ENCODE peak calls at places on chromosomes 7 and 10, in ten cellular contexts. One of them, this sample, is unnamed. For H3K9me3, the result is how much of the 10 kb centered on the place peaks cover.

GRCh38 chr10:127353544-127353943 is 157.2 kb upstream of the INSYN2A start:
- DNase-seq in transverse colon: no peak
- DNase-seq in heart left ventricle: no peak
- DNase-seq in upper lobe of right lung: no peak
- DNase-seq in psoas muscle: no peak
- DNase-seq in right cardiac atrium: no peak
- DNase-seq in CD8-positive, alpha-beta T cell: no peak
- DNase-seq in fibroblast of lung: no peak
- DNase-seq in CD4-positive, CD25-positive, alpha-beta regulatory T cell: no peak
- DNase-seq in thyroid gland: no peak
- DNase-seq in this sample: no peak

GRCh38 chr7:94375167-94375566 is 19.5 kb upstream of the COL1A2 start:
- DNase-seq in right cardiac atrium: peak
- DNase-seq in thyroid gland: peak
- DNase-seq in psoas muscle: no peak
- DNase-seq in heart left ventricle: peak
- DNase-seq in CD8-positive, alpha-beta T cell: no peak
- DNase-seq in CD4-positive, CD25-positive, alpha-beta regulatory T cell: no peak
- DNase-seq in upper lobe of right lung: no peak
- DNase-seq in transverse colon: peak
- DNase-seq in fibroblast of lung: peak
- DNase-seq in this sample: no peak

GRCh38 chr7:353746-354325 is 63.9 kb downstream of the FOXL3 start:
- DNase-seq in psoas muscle: peak
- DNase-seq in upper lobe of right lung: no peak
- DNase-seq in transverse colon: no peak
- DNase-seq in CD8-positive, alpha-beta T cell: no peak
- DNase-seq in thyroid gland: peak
- DNase-seq in right cardiac atrium: peak
- DNase-seq in CD4-positive, CD25-positive, alpha-beta regulatory T cell: no peak
- DNase-seq in heart left ventricle: peak
- DNase-seq in fibroblast of lung: peak
- DNase-seq in this sample: no peak

GRCh38 chr7:23380961-23381360 is 81.8 kb downstream of the MALSU1 start:
- DNase-seq in heart left ventricle: no peak
- DNase-seq in psoas muscle: no peak
- DNase-seq in upper lobe of right lung: no peak
- DNase-seq in right cardiac atrium: no peak
- DNase-seq in CD8-positive, alpha-beta T cell: no peak
- DNase-seq in CD4-positive, CD25-positive, alpha-beta regulatory T cell: no peak
- DNase-seq in fibroblast of lung: peak
- DNase-seq in thyroid gland: no peak
- DNase-seq in transverse colon: no peak
- DNase-seq in this sample: no peak

GRCh38 chr7:33719059-33719581 is 186.2 kb upstream of the BMPER start:
- DNase-seq in transverse colon: no peak
- DNase-seq in right cardiac atrium: peak
- DNase-seq in psoas muscle: peak
- DNase-seq in fibroblast of lung: no peak
- DNase-seq in thyroid gland: no peak
- DNase-seq in heart left ventricle: peak
- DNase-seq in CD8-positive, alpha-beta T cell: no peak
- DNase-seq in CD4-positive, CD25-positive, alpha-beta regulatory T cell: no peak
- DNase-seq in upper lobe of right lung: no peak
- DNase-seq in this sample: no peak

GRCh38 chr7:135647755-135648154 is 14.6 kb upstream of the STMP1 start:
- DNase-seq in CD8-positive, alpha-beta T cell: no peak
- DNase-seq in fibroblast of lung: no peak
- DNase-seq in upper lobe of right lung: no peak
- DNase-seq in transverse colon: no peak
- DNase-seq in CD4-positive, CD25-positive, alpha-beta regulatory T cell: no peak
- DNase-seq in thyroid gland: no peak
- DNase-seq in right cardiac atrium: no peak
- DNase-seq in psoas muscle: no peak
- DNase-seq in heart left ventricle: no peak
- DNase-seq in this sample: no peak

GRCh38 chr10:53406532-53406931 is 633.9 kb upstream of the MBL2 start:
- DNase-seq in psoas muscle: no peak
- DNase-seq in thyroid gland: no peak
- DNase-seq in CD4-positive, CD25-positive, alpha-beta regulatory T cell: no peak
- DNase-seq in CD8-positive, alpha-beta T cell: no peak
- DNase-seq in transverse colon: no peak
- DNase-seq in right cardiac atrium: no peak
- DNase-seq in upper lobe of right lung: no peak
- DNase-seq in heart left ventricle: no peak
- DNase-seq in fibroblast of lung: no peak
- DNase-seq in this sample: no peak

GRCh38 chr7:130290745-130291144 is 2.2 kb upstream of the CPA4 start:
- DNase-seq in CD8-positive, alpha-beta T cell: no peak
- DNase-seq in CD4-positive, CD25-positive, alpha-beta regulatory T cell: no peak
- DNase-seq in psoas muscle: no peak
- DNase-seq in fibroblast of lung: peak
- DNase-seq in transverse colon: no peak
- DNase-seq in right cardiac atrium: no peak
- DNase-seq in upper lobe of right lung: no peak
- DNase-seq in thyroid gland: no peak
- DNase-seq in heart left ventricle: no peak
- DNase-seq in this sample: no peak

GRCh38 chr7:100034871-100035510 is 14.6 kb upstream of the ZSCAN21 start:
- DNase-seq in CD8-positive, alpha-beta T cell: no peak
- DNase-seq in psoas muscle: no peak
- DNase-seq in thyroid gland: no peak
- DNase-seq in right cardiac atrium: no peak
- DNase-seq in fibroblast of lung: peak
- DNase-seq in heart left ventricle: no peak
- DNase-seq in transverse colon: no peak
- DNase-seq in upper lobe of right lung: no peak
- DNase-seq in CD4-positive, CD25-positive, alpha-beta regulatory T cell: no peak
- DNase-seq in this sample: no peak

DNA sequence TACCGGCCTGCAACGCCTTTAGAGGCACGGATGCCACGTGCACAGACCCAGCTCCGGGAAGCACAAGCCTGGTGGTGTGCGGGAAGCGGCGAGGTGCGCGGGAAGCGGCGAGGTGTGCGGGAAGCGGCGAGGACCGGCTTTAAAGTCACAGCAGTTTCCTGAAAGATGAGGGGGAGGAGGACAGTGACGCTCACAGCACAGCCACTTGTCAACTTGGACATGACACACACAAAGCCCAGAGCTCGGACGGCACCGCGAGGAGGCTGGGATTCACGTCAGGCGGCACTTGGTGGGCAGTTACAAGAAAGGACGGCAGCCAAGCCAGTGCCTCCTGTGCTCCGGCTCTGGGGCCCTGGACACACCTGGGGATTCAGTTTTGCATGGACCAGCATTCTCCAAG is 525.9 kb downstream of the DNAJB6 start:
- DNase-seq in right cardiac atrium: no peak
- DNase-seq in transverse colon: no peak
- DNase-seq in upper lobe of right lung: no peak
- DNase-seq in psoas muscle: no peak
- DNase-seq in heart left ventricle: no peak
- DNase-seq in CD4-positive, CD25-positive, alpha-beta regulatory T cell: no peak
- DNase-seq in CD8-positive, alpha-beta T cell: no peak
- DNase-seq in thyroid gland: no peak
- DNase-seq in fibroblast of lung: no peak
- DNase-seq in this sample: no peak
- H3K9me3 ChIP-seq in right cardiac atrium: under half
- H3K9me3 ChIP-seq in transverse colon: under half
- H3K9me3 ChIP-seq in upper lobe of right lung: under half
- H3K9me3 ChIP-seq in psoas muscle: under half
- H3K9me3 ChIP-seq in heart left ventricle: under half
- H3K9me3 ChIP-seq in CD4-positive, CD25-positive, alpha-beta regulatory T cell: under half
- H3K9me3 ChIP-seq in CD8-positive, alpha-beta T cell: under half
- H3K9me3 ChIP-seq in thyroid gland: under half
- H3K9me3 ChIP-seq in fibroblast of lung: under half
- H3K9me3 ChIP-seq in this sample: under half

GRCh38 chr10:133462512-133463305 is 9.0 kb downstream of the SCART1 start:
- DNase-seq in transverse colon: no peak
- DNase-seq in psoas muscle: no peak
- DNase-seq in heart left ventricle: no peak
- DNase-seq in right cardiac atrium: no peak
- DNase-seq in CD4-positive, CD25-positive, alpha-beta regulatory T cell: no peak
- DNase-seq in fibroblast of lung: no peak
- DNase-seq in upper lobe of right lung: no peak
- DNase-seq in CD8-positive, alpha-beta T cell: no peak
- DNase-seq in thyroid gland: no peak
- DNase-seq in this sample: no peak
- H3K9me3 ChIP-seq in transverse colon: under half
- H3K9me3 ChIP-seq in psoas muscle: under half
- H3K9me3 ChIP-seq in heart left ventricle: under half
- H3K9me3 ChIP-seq in right cardiac atrium: under half
- H3K9me3 ChIP-seq in CD4-positive, CD25-positive, alpha-beta regulatory T cell: under half
- H3K9me3 ChIP-seq in fibroblast of lung: under half
- H3K9me3 ChIP-seq in upper lobe of right lung: under half
- H3K9me3 ChIP-seq in CD8-positive, alpha-beta T cell: under half
- H3K9me3 ChIP-seq in thyroid gland: under half
- H3K9me3 ChIP-seq in this sample: under half

GRCh38 chr7:138559448-138559847 is 99.4 kb downstream of the TRIM24 start:
- DNase-seq in fibroblast of lung: no peak
- DNase-seq in upper lobe of right lung: no peak
- DNase-seq in CD4-positive, CD25-positive, alpha-beta regulatory T cell: no peak
- DNase-seq in thyroid gland: no peak
- DNase-seq in psoas muscle: no peak
- DNase-seq in heart left ventricle: no peak
- DNase-seq in CD8-positive, alpha-beta T cell: no peak
- DNase-seq in transverse colon: no peak
- DNase-seq in right cardiac atrium: no peak
- DNase-seq in this sample: no peak

GRCh38 chr7:138565071-138565450 is 105.0 kb downstream of the TRIM24 start:
- DNase-seq in upper lobe of right lung: no peak
- DNase-seq in thyroid gland: no peak
- DNase-seq in transverse colon: no peak
- DNase-seq in right cardiac atrium: no peak
- DNase-seq in fibroblast of lung: no peak
- DNase-seq in heart left ventricle: no peak
- DNase-seq in CD8-positive, alpha-beta T cell: no peak
- DNase-seq in psoas muscle: no peak
- DNase-seq in CD4-positive, CD25-positive, alpha-beta regulatory T cell: no peak
- DNase-seq in this sample: no peak

GRCh38 chr7:138564365-138564764 is 104.3 kb downstream of the TRIM24 start:
- DNase-seq in fibroblast of lung: peak
- DNase-seq in right cardiac atrium: no peak
- DNase-seq in transverse colon: no peak
- DNase-seq in psoas muscle: peak
- DNase-seq in CD4-positive, CD25-positive, alpha-beta regulatory T cell: no peak
- DNase-seq in CD8-positive, alpha-beta T cell: no peak
- DNase-seq in thyroid gland: peak
- DNase-seq in upper lobe of right lung: no peak
- DNase-seq in heart left ventricle: peak
- DNase-seq in this sample: no peak

GRCh38 chr7:138565451-138566114 is 105.5 kb downstream of the TRIM24 start:
- DNase-seq in CD8-positive, alpha-beta T cell: no peak
- DNase-seq in CD4-positive, CD25-positive, alpha-beta regulatory T cell: no peak
- DNase-seq in heart left ventricle: no peak
- DNase-seq in psoas muscle: no peak
- DNase-seq in transverse colon: no peak
- DNase-seq in upper lobe of right lung: no peak
- DNase-seq in right cardiac atrium: no peak
- DNase-seq in thyroid gland: no peak
- DNase-seq in fibroblast of lung: peak
- DNase-seq in this sample: no peak

GRCh38 chr7:138563808-138564207 is 103.7 kb downstream of the TRIM24 start:
- DNase-seq in fibroblast of lung: no peak
- DNase-seq in thyroid gland: no peak
- DNase-seq in psoas muscle: no peak
- DNase-seq in heart left ventricle: no peak
- DNase-seq in right cardiac atrium: peak
- DNase-seq in CD4-positive, CD25-positive, alpha-beta regulatory T cell: no peak
- DNase-seq in CD8-positive, alpha-beta T cell: no peak
- DNase-seq in upper lobe of right lung: no peak
- DNase-seq in transverse colon: no peak
- DNase-seq in this sample: no peak
- H3K9me3 ChIP-seq in fibroblast of lung: under half
- H3K9me3 ChIP-seq in thyroid gland: under half
- H3K9me3 ChIP-seq in psoas muscle: under half
- H3K9me3 ChIP-seq in heart left ventricle: under half
- H3K9me3 ChIP-seq in right cardiac atrium: under half
- H3K9me3 ChIP-seq in CD4-positive, CD25-positive, alpha-beta regulatory T cell: under half
- H3K9me3 ChIP-seq in CD8-positive, alpha-beta T cell: under half
- H3K9me3 ChIP-seq in upper lobe of right lung: under half
- H3K9me3 ChIP-seq in transverse colon: under half
- H3K9me3 ChIP-seq in this sample: under half

DNA sequence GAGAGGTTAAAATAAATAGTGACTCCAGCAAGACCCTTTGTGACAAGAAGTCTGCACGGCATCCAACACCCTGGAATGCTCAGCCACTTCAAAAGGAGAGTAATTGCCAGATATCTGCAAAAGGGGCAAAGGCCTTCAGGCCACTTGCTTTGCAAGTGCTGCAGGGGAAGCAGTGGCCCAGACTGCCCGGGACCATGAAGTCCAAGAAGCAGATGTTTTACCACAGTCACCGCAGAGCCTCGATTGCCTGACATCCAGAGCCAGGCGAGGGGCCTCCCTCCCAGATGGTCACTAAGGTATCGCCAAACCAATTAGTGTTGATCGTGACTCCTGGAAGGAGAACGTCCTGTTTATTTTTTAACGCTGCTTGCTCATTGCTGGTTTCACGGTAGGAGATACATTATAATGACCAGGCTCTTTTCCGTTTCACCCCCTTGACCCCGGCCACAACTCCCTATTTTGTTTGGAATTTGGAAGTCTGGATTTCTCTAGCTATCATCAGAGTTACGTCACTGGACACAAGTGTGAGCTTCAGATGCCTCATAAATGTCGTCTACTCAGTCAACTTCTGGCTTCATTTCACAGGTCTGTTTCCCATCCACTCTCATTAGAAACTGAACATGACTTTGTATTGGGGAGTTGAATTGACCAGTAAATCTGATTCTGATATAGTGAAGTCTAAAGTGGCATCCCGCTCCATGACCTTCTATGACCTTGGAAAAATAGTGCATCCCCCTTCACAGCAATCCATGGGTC is 276.2 kb downstream of the WDR11 start:
- DNase-seq in upper lobe of right lung: no peak
- DNase-seq in CD8-positive, alpha-beta T cell: no peak
- DNase-seq in transverse colon: no peak
- DNase-seq in right cardiac atrium: no peak
- DNase-seq in heart left ventricle: no peak
- DNase-seq in psoas muscle: no peak
- DNase-seq in thyroid gland: no peak
- DNase-seq in fibroblast of lung: no peak
- DNase-seq in CD4-positive, CD25-positive, alpha-beta regulatory T cell: no peak
- DNase-seq in this sample: no peak
- H3K9me3 ChIP-seq in upper lobe of right lung: under half
- H3K9me3 ChIP-seq in CD8-positive, alpha-beta T cell: under half
- H3K9me3 ChIP-seq in transverse colon: under half
- H3K9me3 ChIP-seq in right cardiac atrium: under half
- H3K9me3 ChIP-seq in heart left ventricle: under half
- H3K9me3 ChIP-seq in psoas muscle: under half
- H3K9me3 ChIP-seq in thyroid gland: under half
- H3K9me3 ChIP-seq in fibroblast of lung: under half
- H3K9me3 ChIP-seq in CD4-positive, CD25-positive, alpha-beta regulatory T cell: under half
- H3K9me3 ChIP-seq in this sample: under half